ENCODE peak calls at places on chromosomes 4 and X, in seven cellular contexts. M is mesothelial cell of epicardium; L is CD4-positive, alpha-beta T cell; N is body of pancreas; X is kidney; E is HFFc6; P is lower leg skin. V is an unnamed sample.

GRCh38 chr4:111512081-111512774 is 633.0 kb upstream of the FAM241A start:
- DNase-seq in E (peak), P (no peak), L (no peak), M (no peak), N (no peak), X (no peak), V (peak)

GRCh38 chr4:140595065-140595464 is 26.3 kb upstream of the UCP1 start:
- DNase-seq in E (peak), L (no peak), P (no peak), X (no peak), N (peak), M (no peak), V (peak)

GRCh38 chr4:898869-899555 is 33.1 kb downstream of the GAK start:
- DNase-seq in N (no peak), M (no peak), P (no peak), L (no peak), X (peak), E (no peak), V (no peak)

GRCh38 chr4:85510632-85510984 is 35.7 kb downstream of the ARHGAP24 start:
- DNase-seq in X (no peak), N (no peak), P (no peak), L (no peak), M (no peak), E (no peak), V (no peak)

GRCh38 chr4:147040874-147041273 is 95.2 kb upstream of the TTC29 start:
- DNase-seq in E (no peak), X (no peak), M (no peak), N (no peak), L (no peak), P (no peak), V (no peak)

GRCh38 chr4:66972087-66972486 is 573.2 kb downstream of the CENPC start:
- DNase-seq in E (no peak), L (no peak), P (no peak), X (no peak), M (no peak), N (no peak), V (no peak)

GRCh38 chr4:173794662-173795061 is 264.6 kb upstream of the HAND2 start:
- DNase-seq in N (no peak), E (peak), X (no peak), L (no peak), M (no peak), P (no peak), V (no peak)

GRCh38 chr4:1130318-1131186 is 17.2 kb upstream of the RNF212 start:
- DNase-seq in X (no peak), M (no peak), N (peak), P (peak), L (peak), E (peak), V (peak)

GRCh38 chr4:53376900-53377299 is 541 bp upstream of the FIP1L1 start:
- DNase-seq in L (no peak), M (no peak), X (no peak), E (no peak), N (no peak), P (no peak), V (no peak)

GRCh38 chrX:48648299-48648698 is 35.3 kb upstream of the WAS start:
- DNase-seq in E (peak), P (peak), X (no peak), L (peak), N (peak), M (no peak), V (peak)

GRCh38 chr4:123709336-123709735 is 312.7 kb downstream of the SPRY1 start:
- DNase-seq in M (no peak), N (no peak), P (no peak), E (no peak), X (no peak), L (no peak), V (no peak)

GRCh38 chr4:83581411-83582288 is 45.7 kb downstream of the GPAT3 start:
- DNase-seq in X (no peak), P (no peak), L (no peak), M (no peak), N (no peak), E (no peak), V (no peak)

GRCh38 chr4:39446842-39447573 is 11.7 kb downstream of the RPL9 start:
- DNase-seq in N (peak), P (peak), X (peak), L (peak), M (no peak), E (no peak), V (no peak)

GRCh38 chr4:173192375-173193162 is 24.0 kb downstream of the GALNT7 start:
- DNase-seq in X (no peak), N (no peak), P (no peak), M (no peak), L (no peak), E (no peak), V (peak)

GRCh38 chr4:768995-769394 is 56.9 kb downstream of the CPLX1 start:
- DNase-seq in X (peak), M (no peak), E (no peak), N (no peak), P (no peak), L (no peak), V (no peak)

GRCh38 chrX:16883487-16883804 is 13.3 kb upstream of the RBBP7 start:
- DNase-seq in L (no peak), E (no peak), X (no peak), N (no peak), M (no peak), P (no peak), V (no peak)

GRCh38 chr4:21046121-21046520 is 345.9 kb downstream of the PACRGL start:
- DNase-seq in X (no peak), N (no peak), E (no peak), P (no peak), M (no peak), L (no peak), V (peak)

GRCh38 chr4:16591867-16592266 is 306.6 kb downstream of the LDB2 start:
- DNase-seq in L (no peak), E (no peak), N (no peak), X (peak), P (no peak), M (no peak), V (no peak)

GRCh38 chr4:184409911-184410692 is 64.2 kb downstream of the IRF2 start:
- DNase-seq in E (no peak), N (no peak), P (no peak), L (no peak), M (no peak), X (no peak), V (no peak)

GRCh38 chr4:98352940-98353339 is 91.8 kb downstream of the RAP1GDS1 start:
- DNase-seq in L (no peak), M (no peak), P (no peak), E (no peak), X (no peak), N (no peak), V (no peak)

GRCh38 chr4:13292372-13292771 is 191.8 kb downstream of the RAB28 start:
- DNase-seq in X (no peak), E (no peak), L (no peak), P (no peak), N (no peak), M (no peak), V (no peak)

GRCh38 chrX:110284159-110284558 is 33.7 kb downstream of the AMMECR1 start:
- DNase-seq in X (no peak), E (peak), L (no peak), M (no peak), P (no peak), N (no peak), V (peak)

GRCh38 chr4:88276952-88277710 is 7.2 kb downstream of the PPM1K start:
- DNase-seq in L (no peak), X (no peak), E (no peak), P (no peak), N (no peak), M (no peak), V (no peak)

GRCh38 chr4:16109256-16109655 is 25.4 kb upstream of the PROM1 start:
- DNase-seq in N (no peak), L (no peak), X (no peak), M (no peak), E (no peak), P (no peak), V (no peak)

GRCh38 chr4:146638801-146639351 is at the start of gene POU4F2:
- DNase-seq in N (no peak), L (no peak), E (no peak), P (no peak), X (no peak), M (no peak), V (no peak)

GRCh38 chr4:164874791-164875190 is 2.2 kb upstream of the APELA start:
- DNase-seq in M (no peak), P (no peak), X (no peak), N (no peak), L (no peak), E (no peak), V (no peak)

GRCh38 chr4:146273204-146273901 is 59.0 kb downstream of the REELD1 start:
- DNase-seq in E (no peak), L (no peak), N (no peak), P (no peak), M (no peak), X (no peak), V (no peak)

GRCh38 chr4:129362685-129363274 is 266.8 kb downstream of the C4orf33 start:
- DNase-seq in N (peak), P (peak), X (no peak), M (peak), E (peak), L (peak), V (peak)

GRCh38 chr4:82643994-82644730 is 82.4 kb upstream of the TMEM150C start:
- DNase-seq in E (peak), P (no peak), M (no peak), L (no peak), N (no peak), X (peak), V (peak)

GRCh38 chrX:72305286-72306084 is at the start of gene CITED1:
- DNase-seq in M (no peak), P (no peak), E (no peak), L (no peak), X (peak), N (no peak), V (peak)

GRCh38 chr4:105990933-105991332 is 95.7 kb downstream of the NPNT start:
- DNase-seq in M (no peak), N (peak), L (no peak), X (peak), P (peak), E (peak), V (peak)

GRCh38 chr4:121977251-121978168 is 25.6 kb upstream of the TRPC3 start:
- DNase-seq in M (no peak), P (no peak), L (no peak), X (no peak), E (peak), N (no peak), V (peak)

DNA sequence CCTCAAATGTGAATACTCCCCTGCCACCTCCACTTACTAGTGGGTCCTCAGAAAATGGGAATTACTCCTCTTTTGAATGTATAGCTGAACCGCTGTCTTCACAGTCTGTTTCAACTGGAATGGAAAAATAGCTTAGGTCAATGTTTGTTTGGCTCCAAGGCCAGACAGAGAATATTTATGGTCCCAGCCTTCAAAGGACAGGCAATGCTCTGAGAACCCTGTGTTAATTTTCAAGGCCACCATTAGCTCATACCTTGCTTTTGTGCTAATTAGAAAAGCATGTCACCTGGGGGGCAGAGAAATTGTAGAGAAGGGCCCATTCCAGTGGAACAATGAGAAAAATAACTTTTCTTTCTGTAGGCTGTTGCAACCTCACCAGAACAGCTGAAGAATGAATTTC is 4.6 kb upstream of the MORF4L2 start:
- DNase-seq in X (no peak), N (no peak), P (no peak), E (no peak), M (no peak), L (no peak), V (no peak)
- TF ChIP-seq CTCF in X (no peak), N (no peak), P (no peak), E (no peak), M (no peak), L (no peak), V (no peak)

GRCh38 chrX:70613295-70613694 is 168.7 kb downstream of the DLG3 start:
- DNase-seq in M (no peak), L (no peak), X (no peak), E (peak), P (no peak), N (no peak), V (no peak)
- TF ChIP-seq CTCF in M (no peak), L (no peak), X (no peak), E (no peak), P (no peak), N (no peak), V (no peak)

GRCh38 chr4:93157984-93158383 is 670.6 kb upstream of the ATOH1 start:
- DNase-seq in N (no peak), M (no peak), P (no peak), L (no peak), X (no peak), E (no peak), V (peak)
- TF ChIP-seq CTCF in N (no peak), M (peak), P (no peak), L (no peak), X (no peak), E (no peak), V (peak)

GRCh38 chr4:73069338-73070071 is at the start of gene COX18:
- DNase-seq in N (peak), L (peak), E (peak), P (peak), X (peak), M (peak), V (peak)
- TF ChIP-seq CTCF in N (no peak), L (no peak), E (peak), P (no peak), X (no peak), M (no peak), V (no peak)